ENCODE peak calls at places on chromosomes 13 and 19, in four cellular contexts. F is A549, P is WTC11, I is HepG2. K is an unnamed sample.

GRCh38 chr19:6215701-6216235 is 64.0 kb downstream of the MLLT1 start:
- DNase-seq in I (no peak), P (no peak), F (no peak), K (no peak)

GRCh38 chr13:40148103-40148502 is 492.6 kb downstream of the COG6 start:
- DNase-seq in F (no peak), P (no peak), I (no peak), K (no peak)

GRCh38 chr13:20721454-20722357 is 18.2 kb downstream of the IL17D start:
- DNase-seq in P (peak), F (no peak), I (no peak), K (peak)

GRCh38 chr13:23202383-23202782 is 21.6 kb downstream of the SGCG start:
- DNase-seq in F (no peak), I (no peak), P (no peak), K (no peak)

GRCh38 chr19:54470991-54471782 is 1.9 kb downstream of the CDC42EP5 start:
- DNase-seq in I (no peak), P (peak), F (no peak), K (no peak)

GRCh38 chr19:2288010-2288742 is 6.2 kb upstream of the PEAK3 start:
- DNase-seq in P (no peak), F (no peak), I (no peak), K (no peak)

GRCh38 chr19:7417671-7418324 is 69.1 kb downstream of the ARHGEF18 start:
- DNase-seq in I (no peak), P (no peak), F (no peak), K (peak)

GRCh38 chr13:110438211-110438610 is 123.3 kb downstream of the RAB20 start:
- DNase-seq in P (no peak), F (no peak), I (no peak), K (peak)

GRCh38 chr19:9911524-9911923 is 24.8 kb downstream of the OLFM2 start:
- DNase-seq in F (no peak), P (no peak), I (no peak), K (no peak)

GRCh38 chr13:22915442-22916082 is 265.2 kb upstream of the SGCG start:
- DNase-seq in P (peak), I (no peak), F (peak), K (peak)

GRCh38 chr19:47274071-47274890 is at the start of gene INAFM1:
- DNase-seq in P (peak), I (peak), F (peak), K (peak)

GRCh38 chr13:49248433-49249002 is 793 bp downstream of the CDADC1 start:
- DNase-seq in I (peak), F (peak), P (no peak), K (no peak)

GRCh38 chr13:80469841-80470378 is 129.0 kb upstream of the SPRY2 start:
- DNase-seq in F (peak), I (no peak), P (no peak), K (no peak)

GRCh38 chr19:33100894-33101644 is 20.1 kb downstream of the GPATCH1 start:
- DNase-seq in F (peak), P (no peak), I (peak), K (peak)

GRCh38 chr19:3585301-3586123 is at the start of gene GIPC3:
- DNase-seq in P (peak), I (no peak), F (no peak), K (peak)

GRCh38 chr13:40692946-40693345 is 26.5 kb upstream of the FOXO1 start:
- DNase-seq in P (no peak), F (no peak), I (no peak), K (no peak)

GRCh38 chr19:13053761-13054604 is 48.7 kb downstream of the LYL1 start:
- DNase-seq in P (peak), I (peak), F (no peak), K (no peak)

GRCh38 chr19:39246951-39247669 is 1.5 kb downstream of the IFNL4 start:
- DNase-seq in P (peak), F (no peak), I (no peak), K (peak)

GRCh38 chr13:25881946-25882574 is 169.8 kb downstream of the SHISA2 start:
- DNase-seq in I (no peak), P (peak), F (no peak), K (no peak)

GRCh38 chr19:18776736-18777135 is 14.4 kb downstream of the COMP start:
- DNase-seq in P (no peak), F (no peak), I (no peak), K (no peak)

GRCh38 chr13:71860547-71861131 is 6.4 kb downstream of the DACH1 start:
- DNase-seq in F (no peak), I (no peak), P (no peak), K (no peak)

GRCh38 chr13:113897161-113897560 is 33.3 kb upstream of the GAS6 start:
- DNase-seq in I (peak), P (no peak), F (peak), K (no peak)

GRCh38 chr13:98822238-98822606 is 69.8 kb upstream of the SLC15A1 start:
- DNase-seq in P (no peak), I (no peak), F (no peak), K (no peak)

GRCh38 chr19:32816555-32817099 is 52.9 kb downstream of the SLC7A9 start:
- DNase-seq in P (peak), F (no peak), I (no peak), K (no peak)

GRCh38 chr13:106573279-106573831 is 5.4 kb upstream of the ARGLU1 start:
- DNase-seq in I (no peak), F (no peak), P (no peak), K (no peak)

GRCh38 chr19:52993342-52994178 is 20.2 kb upstream of the ERVV-1 start:
- DNase-seq in F (no peak), I (no peak), P (peak), K (peak)

GRCh38 chr19:33382006-33382405 is 8.5 kb downstream of the CEBPG start:
- DNase-seq in P (no peak), F (no peak), I (no peak), K (no peak)

GRCh38 chr19:35291916-35292315 is at the start of gene MAG:
- DNase-seq in I (no peak), P (no peak), F (no peak), K (no peak)

GRCh38 chr13:41428155-41428554 is 29.2 kb upstream of the RGCC start:
- DNase-seq in P (peak), F (no peak), I (no peak), K (no peak)

GRCh38 chr13:27172495-27172842 is 858 bp upstream of the USP12 start:
- DNase-seq in I (no peak), P (no peak), F (no peak), K (peak)

GRCh38 chr13:97938701-97939475 is 14.6 kb upstream of the IPO5 start:
- DNase-seq in F (no peak), I (no peak), P (no peak), K (no peak)

GRCh38 chr19:3383121-3383722 is 16.8 kb downstream of the NFIC start:
- DNase-seq in P (no peak), F (no peak), I (no peak), K (no peak)

DNA sequence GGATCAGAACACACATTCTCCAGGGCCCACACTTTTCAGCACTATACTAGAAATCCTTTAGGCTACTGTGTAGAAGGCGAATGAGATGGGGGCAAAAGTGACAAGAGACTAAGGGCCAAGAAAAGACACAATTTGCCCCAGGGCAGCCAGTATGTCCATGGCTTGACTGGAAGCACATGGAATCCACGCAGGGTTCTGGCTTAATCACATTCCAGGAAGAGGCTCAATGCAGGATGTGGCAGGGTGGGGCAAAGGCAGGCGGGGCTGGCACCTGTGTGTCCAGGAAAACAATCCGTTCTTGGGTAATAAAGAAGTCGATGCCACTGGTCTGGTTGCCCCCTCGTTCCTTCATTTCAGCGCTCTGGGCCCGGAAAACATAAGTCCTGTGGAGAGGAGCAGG is 14.9 kb downstream of the SMG9 start:
- DNase-seq in P (no peak), F (no peak), I (no peak), K (no peak)
- TF ChIP-seq HMGXB4 in P (no peak), F (no peak), I (no peak), K (no peak)

GRCh38 chr19:1211494-1212234 is 6.1 kb downstream of the STK11 start:
- DNase-seq in I (no peak), F (no peak), P (peak), K (peak)

GRCh38 chr19:1210227-1210538 is 4.6 kb downstream of the STK11 start:
- DNase-seq in F (no peak), I (no peak), P (no peak), K (no peak)

GRCh38 chr19:1206733-1207301 is 1.2 kb downstream of the STK11 start:
- DNase-seq in F (no peak), I (no peak), P (no peak), K (peak)

GRCh38 chr19:1205114-1206062 is at the start of gene STK11:
- DNase-seq in F (peak), P (peak), I (peak), K (peak)

GRCh38 chr19:1206063-1206732 is 620 bp downstream of the STK11 start:
- DNase-seq in I (no peak), P (no peak), F (no peak), K (no peak)
- TF ChIP-seq JUN in I (no peak), P (no peak), F (no peak), K (no peak)

DNA sequence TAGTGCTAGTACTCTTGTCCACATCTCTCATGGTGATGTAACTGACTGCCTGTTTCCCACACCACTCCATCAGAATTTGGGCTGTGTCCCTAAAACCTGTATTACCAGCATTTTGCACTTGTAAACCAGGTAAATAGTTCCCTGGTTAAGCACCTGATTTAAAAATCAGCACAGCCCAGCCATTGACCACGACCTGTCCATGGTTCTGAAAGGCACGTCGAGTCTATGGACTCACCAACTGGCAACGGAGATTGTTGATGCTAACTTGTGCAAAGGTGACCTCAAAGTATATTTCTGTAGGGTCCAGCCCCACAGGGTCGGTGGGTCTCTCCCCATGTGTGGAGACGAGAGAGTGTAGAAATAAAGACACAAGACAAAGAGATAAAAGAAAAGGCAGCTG is 46.7 kb upstream of the ZNF835 start:
- DNase-seq in F (no peak), P (no peak), I (no peak), K (no peak)
- TF ChIP-seq HMGXB4 in F (no peak), P (no peak), I (no peak), K (no peak)

DNA sequence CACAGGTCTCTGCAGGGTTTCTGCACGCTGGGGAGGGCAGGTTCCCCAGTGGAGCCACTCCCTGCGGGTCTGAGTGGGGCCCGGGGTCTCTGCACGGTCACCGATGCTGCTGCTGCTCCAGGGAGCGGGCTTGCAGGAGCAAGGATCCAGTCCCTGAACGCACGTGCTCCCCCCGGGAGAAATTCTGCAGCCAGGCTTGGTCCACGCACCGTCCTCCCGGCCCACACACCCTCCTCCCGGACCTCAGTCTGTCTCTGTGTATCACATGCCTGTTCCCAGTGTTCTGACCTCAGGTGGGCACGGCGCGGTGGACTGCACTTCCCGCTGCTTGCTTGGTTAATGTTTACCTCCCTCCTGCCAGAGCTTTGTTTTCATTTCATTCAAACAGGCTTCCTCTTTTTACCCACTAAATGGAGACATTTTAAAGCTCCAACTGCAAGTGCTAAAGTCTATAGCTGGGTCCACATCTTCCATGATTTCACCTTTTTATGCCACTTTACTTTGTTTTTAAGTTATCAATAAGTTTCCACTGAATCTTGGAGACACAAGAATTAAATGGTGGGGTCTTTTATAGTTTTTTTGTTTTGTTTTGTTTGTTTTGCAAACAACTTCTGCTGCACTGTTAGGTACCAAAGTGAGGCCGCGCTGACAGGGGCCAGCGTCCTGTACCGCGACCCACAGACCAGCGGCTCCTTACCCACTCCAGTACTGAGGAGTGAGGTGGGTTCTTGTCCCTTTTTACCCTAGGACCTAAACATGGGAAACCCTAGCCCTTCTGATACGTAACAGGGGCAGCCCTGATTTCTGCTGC is 76.0 kb upstream of the MCF2L start:
- DNase-seq in F (no peak), P (no peak), I (peak), K (no peak)
- TF ChIP-seq JUN in F (no peak), P (no peak), I (no peak), K (no peak)

DNA sequence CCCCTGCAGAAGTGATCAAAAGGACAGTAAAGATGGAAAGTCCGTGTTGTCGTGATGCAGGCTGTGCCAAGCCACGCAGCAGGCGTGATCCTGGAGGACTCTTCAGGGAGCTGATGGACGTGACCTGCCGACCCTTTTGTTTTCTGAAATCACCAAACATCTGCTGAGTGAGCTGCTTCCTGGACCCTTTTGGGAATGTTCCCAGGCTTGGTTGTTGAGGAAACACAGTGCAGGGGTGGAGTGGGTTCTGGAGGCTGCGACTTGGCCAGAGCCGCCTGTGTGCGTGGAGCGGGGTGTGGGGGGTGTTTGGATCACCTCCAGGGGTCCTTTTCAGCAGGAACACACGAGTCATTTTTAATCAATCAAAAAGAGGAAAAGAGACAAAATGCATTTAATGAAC is 15.4 kb upstream of the CPAMD8 start:
- DNase-seq in P (no peak), I (no peak), F (no peak), K (no peak)
- TF ChIP-seq HMGXB4 in P (no peak), I (no peak), F (no peak), K (no peak)

GRCh38 chr13:112894423-112894672 is 74.7 kb upstream of the MCF2L start:
- DNase-seq in F (no peak), P (no peak), I (no peak), K (no peak)

GRCh38 chr13:112893570-112894422 is 75.2 kb upstream of the MCF2L start:
- DNase-seq in F (peak), P (peak), I (peak), K (peak)

GRCh38 chr13:112896736-112897602 is 72.0 kb upstream of the MCF2L start:
- DNase-seq in I (no peak), P (peak), F (no peak), K (no peak)

GRCh38 chr13:112895521-112896465 is 73.2 kb upstream of the MCF2L start:
- DNase-seq in F (no peak), I (no peak), P (no peak), K (no peak)

DNA sequence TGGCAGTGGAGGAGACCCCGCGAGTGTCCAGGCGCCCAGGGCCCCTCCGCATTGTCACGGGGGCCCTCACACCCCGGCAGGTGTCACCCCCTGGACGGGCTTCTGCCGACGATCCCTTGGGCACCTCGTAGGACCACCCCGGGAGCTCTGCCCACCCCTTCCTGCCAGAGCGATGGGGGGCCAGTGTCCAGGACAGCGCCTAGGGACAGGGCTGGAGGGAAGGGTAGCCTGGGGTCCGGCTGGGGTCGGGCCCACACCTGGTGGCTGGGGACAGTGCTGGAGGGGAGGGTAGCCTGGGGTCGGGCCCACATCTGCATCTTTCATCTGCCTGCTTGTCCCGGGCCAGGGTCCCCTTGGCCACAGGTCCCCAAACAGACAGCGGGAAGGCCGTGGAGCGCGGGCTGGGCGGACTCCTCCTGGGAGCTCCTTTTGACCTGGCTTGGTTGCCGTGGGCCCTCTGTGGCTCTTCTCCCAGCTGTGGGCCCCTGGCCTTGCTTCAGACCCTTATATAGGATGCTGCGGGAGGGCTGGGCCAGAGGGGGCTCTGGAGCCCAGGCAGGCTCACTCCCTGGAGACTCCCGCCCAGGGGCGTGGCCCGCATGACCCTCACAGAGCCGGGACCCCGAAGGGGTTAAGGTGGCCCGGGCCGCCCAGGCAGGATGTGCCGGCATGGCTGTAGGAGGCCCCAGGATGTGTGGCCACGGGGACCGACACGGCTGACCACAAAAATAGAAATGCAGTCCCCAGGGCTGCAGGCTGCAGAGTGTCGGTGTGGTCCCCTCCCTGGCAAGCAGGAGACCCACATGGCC is 74.1 kb upstream of the MCF2L start:
- DNase-seq in I (peak), F (no peak), P (peak), K (no peak)
- TF ChIP-seq JUN in I (no peak), F (no peak), P (no peak), K (no peak)

GRCh38 chr13:92547256-92547655 is 679.4 kb upstream of the GPC6 start:
- DNase-seq in F (no peak), P (no peak), I (no peak), K (no peak)
- TF ChIP-seq HMGXB4 in F (no peak), P (no peak), I (no peak), K (no peak)